ENCODE peak calls at places on chromosomes 12 and 14, in ten cellular contexts. G is CD4-positive, alpha-beta T cell; B is GM12878; Z is RWPE1; I is IMR-90; P is WTC11; T is lung; A is nephron progenitor cell; U is GM10248; H is OCI-LY7. Q is an unnamed sample.

GRCh38 chr12:56082967-56083366 is 3.0 kb downstream of the ERBB3 start:
- DNase-seq in H (no peak), B (no peak), G (no peak), Z (no peak), A (no peak), U (no peak), P (no peak), I (no peak), T (no peak), Q (no peak)

GRCh38 chr14:49966971-49967630 is 74.2 kb downstream of the ARF6 start:
- DNase-seq in B (no peak), G (no peak), P (no peak), T (no peak), A (no peak), U (no peak), I (peak), H (no peak), Z (no peak), Q (no peak)

GRCh38 chr14:54440454-54440853 is 720 bp downstream of the CNIH1 start:
- DNase-seq in Z (no peak), I (peak), A (no peak), H (peak), T (no peak), G (no peak), P (no peak), B (no peak), U (no peak), Q (no peak)

GRCh38 chr12:102439391-102440108 is 40.8 kb downstream of the IGF1 start:
- DNase-seq in P (no peak), G (no peak), B (no peak), Z (no peak), T (no peak), H (no peak), U (no peak), I (peak), A (no peak), Q (no peak)

GRCh38 chr12:126389961-126390360 is 1324.7 kb downstream of the AACS start:
- DNase-seq in U (no peak), P (no peak), T (no peak), G (no peak), A (no peak), H (no peak), I (no peak), Z (no peak), B (no peak), Q (no peak)

GRCh38 chr12:64147011-64147671 is 75.0 kb downstream of the KICS2 start:
- DNase-seq in B (no peak), G (no peak), I (no peak), H (no peak), P (no peak), A (peak), T (no peak), U (no peak), Z (no peak), Q (no peak)

GRCh38 chr14:93114713-93115068 is 1.0 kb downstream of the ITPK1 start:
- DNase-seq in T (no peak), I (no peak), A (peak), H (peak), B (no peak), G (no peak), Z (no peak), P (peak), U (no peak), Q (no peak)

GRCh38 chr12:11987906-11988305 is 82.8 kb upstream of the BCL2L14 start:
- DNase-seq in U (no peak), A (no peak), Z (no peak), P (no peak), G (no peak), B (no peak), T (no peak), H (no peak), I (no peak), Q (no peak)

GRCh38 chr12:38417101-38417500 is 100.5 kb downstream of the ALG10B start:
- DNase-seq in G (no peak), P (no peak), A (no peak), U (no peak), T (no peak), H (no peak), Z (no peak), B (no peak), I (no peak), Q (no peak)

GRCh38 chr14:72736348-72736747 is 157.6 kb downstream of the DPF3 start:
- DNase-seq in T (no peak), Z (peak), A (no peak), I (peak), P (no peak), G (no peak), H (no peak), B (no peak), U (no peak), Q (peak)

GRCh38 chr12:88994537-88994936 is 357.8 kb downstream of the DUSP6 start:
- DNase-seq in B (no peak), P (no peak), U (no peak), Z (no peak), T (no peak), A (no peak), H (no peak), G (no peak), I (peak), Q (no peak)

GRCh38 chr14:68476965-68477455 is 315.9 kb downstream of the ZFP36L1 start:
- DNase-seq in H (peak), U (no peak), B (no peak), T (no peak), A (no peak), Z (no peak), I (no peak), P (no peak), G (no peak), Q (no peak)

GRCh38 chr14:61866932-61867920 is 105.0 kb downstream of the SNAPC1 start:
- DNase-seq in P (no peak), U (peak), I (peak), T (no peak), A (no peak), Z (no peak), G (no peak), H (no peak), B (peak), Q (no peak)

GRCh38 chr14:90416649-90417237 is 19.9 kb downstream of the CALM1 start:
- DNase-seq in Z (no peak), B (no peak), G (no peak), I (no peak), P (no peak), H (no peak), U (no peak), A (no peak), T (no peak), Q (no peak)

GRCh38 chr12:19065223-19065622 is 64.3 kb upstream of the PLEKHA5 start:
- DNase-seq in G (no peak), H (no peak), A (no peak), B (no peak), U (no peak), Z (no peak), P (no peak), T (no peak), I (no peak), Q (no peak)

GRCh38 chr12:11855993-11856374 is 206.5 kb downstream of the ETV6 start:
- DNase-seq in G (no peak), P (no peak), B (no peak), U (peak), I (no peak), H (no peak), A (no peak), T (no peak), Z (no peak), Q (no peak)

GRCh38 chr14:100067971-100068959 is 3.0 kb downstream of the EVL start:
- DNase-seq in B (peak), I (peak), T (peak), G (peak), A (no peak), Z (peak), U (peak), H (peak), P (no peak), Q (no peak)

GRCh38 chr14:50471838-50472465 is 60.4 kb downstream of the MAP4K5 start:
- DNase-seq in P (no peak), T (no peak), Z (no peak), H (no peak), I (no peak), B (no peak), U (no peak), A (no peak), G (no peak), Q (no peak)

GRCh38 chr12:124646385-124647230 is 79.2 kb upstream of the NCOR2 start:
- DNase-seq in I (no peak), B (peak), A (no peak), Z (no peak), H (no peak), U (peak), T (no peak), P (no peak), G (no peak), Q (no peak)

GRCh38 chr12:57833672-57834071 is 12.9 kb downstream of the CTDSP2 start:
- DNase-seq in U (no peak), A (no peak), B (no peak), T (no peak), Z (no peak), H (no peak), G (no peak), P (no peak), I (no peak), Q (no peak)

GRCh38 chr14:75144944-75145343 is 18.1 kb upstream of the NEK9 start:
- DNase-seq in I (no peak), A (no peak), T (peak), H (no peak), U (no peak), G (no peak), P (no peak), Z (no peak), B (no peak), Q (no peak)

GRCh38 chr12:67909091-67909531 is 80.1 kb upstream of the IFNG-AS1 start:
- DNase-seq in Z (peak), I (peak), U (no peak), H (no peak), P (no peak), B (no peak), G (no peak), A (no peak), T (no peak), Q (peak)

GRCh38 chr12:62933871-62934798 is 815 bp downstream of the PPM1H start:
- DNase-seq in G (no peak), A (peak), Z (peak), B (no peak), I (peak), T (peak), H (peak), U (peak), P (peak), Q (peak)

DNA sequence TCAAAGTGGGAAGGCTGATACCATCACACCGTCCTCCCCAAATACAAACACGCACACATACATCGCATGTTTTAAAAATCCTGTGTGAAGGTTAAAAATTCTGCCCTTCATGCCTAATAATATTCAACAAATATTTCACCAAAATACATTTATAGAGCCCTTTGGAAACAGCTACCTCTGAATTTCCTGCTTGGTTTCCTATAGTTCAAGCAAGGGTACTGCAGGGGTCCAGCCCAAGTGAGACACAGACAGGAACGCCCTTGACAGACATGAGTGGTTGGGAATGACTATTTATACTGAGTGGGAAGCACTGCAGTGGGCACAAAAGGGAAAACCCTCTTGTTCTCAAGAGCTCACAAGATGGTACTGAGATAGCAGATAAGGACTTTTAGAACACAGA is 51.0 kb downstream of the ST8SIA1 start:
- DNase-seq in P (no peak), Z (no peak), G (no peak), B (no peak), T (no peak), A (no peak), H (no peak), U (no peak), I (no peak), Q (no peak)
- TF ChIP-seq CTCF in P (no peak), Z (no peak), G (no peak), B (no peak), T (no peak), A (no peak), H (no peak), U (no peak), I (no peak), Q (peak)

GRCh38 chr12:77324416-77324762 is 259.0 kb upstream of the E2F7 start:
- DNase-seq in G (no peak), B (no peak), Z (no peak), P (no peak), I (no peak), H (no peak), T (no peak), U (no peak), A (no peak), Q (no peak)

GRCh38 chr12:77328326-77328725 is 263.0 kb upstream of the E2F7 start:
- DNase-seq in P (no peak), T (no peak), G (no peak), Z (no peak), A (no peak), I (no peak), U (no peak), H (no peak), B (no peak), Q (no peak)

GRCh38 chr12:77323778-77324415 is 258.5 kb upstream of the E2F7 start:
- DNase-seq in G (no peak), U (no peak), Z (no peak), I (no peak), H (no peak), T (no peak), P (no peak), A (no peak), B (no peak), Q (no peak)

GRCh38 chr12:77325505-77325904 is 260.1 kb upstream of the E2F7 start:
- DNase-seq in Z (no peak), A (peak), B (no peak), G (no peak), I (no peak), T (no peak), P (peak), H (no peak), U (peak), Q (no peak)

GRCh38 chr12:77324763-77325468 is 259.5 kb upstream of the E2F7 start:
- DNase-seq in Z (peak), A (peak), P (peak), B (no peak), H (peak), U (peak), T (peak), I (peak), G (no peak), Q (peak)
- TF ChIP-seq CTCF in Z (peak), A (no peak), P (no peak), B (peak), H (peak), U (peak), T (peak), I (peak), G (no peak), Q (peak)

DNA sequence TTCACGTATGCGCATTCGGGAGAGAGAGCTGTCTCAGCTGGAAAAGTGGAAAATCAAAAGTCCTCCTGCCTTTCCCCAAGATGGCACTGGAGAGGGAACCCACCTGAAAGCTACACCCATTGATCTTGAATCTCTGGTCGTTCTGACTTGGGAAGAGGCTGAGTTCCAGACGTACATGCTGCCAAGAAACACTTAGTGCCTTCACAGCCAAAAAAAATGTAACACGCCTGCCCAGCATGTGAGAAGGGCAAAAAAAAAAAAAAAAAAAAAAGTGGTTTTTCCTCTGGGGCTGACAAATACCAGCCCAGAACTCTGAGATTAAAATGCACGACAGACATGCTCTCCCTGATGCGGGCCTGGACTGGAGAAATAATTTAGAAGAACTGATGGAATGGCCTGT is 1159.8 kb downstream of the VRK1 start:
- DNase-seq in G (no peak), T (no peak), P (no peak), U (no peak), A (no peak), Z (no peak), B (no peak), H (no peak), I (no peak), Q (no peak)
- TF ChIP-seq CTCF in G (no peak), T (no peak), P (no peak), U (no peak), A (no peak), Z (no peak), B (no peak), H (no peak), I (no peak), Q (no peak)

DNA sequence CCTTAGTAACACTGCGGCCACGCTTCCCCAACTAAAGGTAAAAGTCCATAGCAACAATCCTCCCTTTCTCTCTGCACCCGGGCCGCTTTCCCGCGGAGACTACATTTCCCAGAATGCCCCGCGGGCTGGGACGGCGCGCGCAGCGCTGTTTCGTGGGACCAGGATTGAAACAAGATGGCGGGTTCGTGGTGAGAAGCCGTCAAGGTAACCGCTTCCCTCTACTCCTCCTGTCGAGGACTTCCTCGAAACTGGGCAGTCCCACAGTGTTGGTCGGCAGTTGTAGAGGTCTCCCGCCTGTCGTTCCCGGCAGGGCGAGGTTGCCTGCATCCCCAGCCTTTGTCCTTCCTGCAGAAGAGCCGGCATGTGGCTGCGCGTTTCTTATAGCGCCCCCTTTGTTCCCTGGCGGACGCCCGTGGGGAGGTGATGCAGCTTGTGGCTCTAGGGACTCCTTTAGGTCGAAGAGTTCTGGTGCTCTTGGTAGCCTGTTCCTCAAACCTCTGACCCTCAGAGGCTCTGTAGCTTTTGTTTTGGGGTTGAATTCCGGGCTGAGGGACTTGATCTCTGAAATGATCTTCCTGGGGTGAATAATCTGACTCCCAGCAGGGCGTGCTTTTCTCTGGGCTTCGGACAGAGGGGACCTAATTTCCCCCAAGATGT is at the start of gene MRPL42:
- DNase-seq in H (peak), P (peak), A (peak), T (peak), I (peak), G (peak), Z (peak), B (peak), U (peak), Q (peak)
- TF ChIP-seq CTCF in H (peak), P (no peak), A (peak), T (peak), I (peak), G (peak), Z (peak), B (peak), U (peak), Q (peak)

DNA sequence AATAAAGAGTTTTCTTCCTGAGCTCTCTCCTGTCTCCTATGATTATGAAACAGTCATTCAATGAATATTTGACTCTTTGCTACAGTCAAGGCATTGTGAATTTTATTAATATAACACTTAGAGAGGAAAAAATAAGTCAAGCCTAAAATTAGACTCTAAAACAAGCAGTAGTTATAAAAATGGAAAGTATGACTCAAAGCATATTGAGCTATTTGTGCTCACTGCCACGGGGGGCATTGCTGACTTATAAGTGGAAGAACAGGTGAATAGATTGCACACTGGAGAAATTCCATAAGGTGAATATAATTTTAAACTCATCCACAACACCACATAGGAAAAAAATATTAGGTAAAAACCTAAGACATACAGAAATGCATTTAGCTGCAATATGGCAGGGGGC is 87.7 kb upstream of the CCDC196 start:
- DNase-seq in A (no peak), U (no peak), P (no peak), G (no peak), I (no peak), B (no peak), H (no peak), T (no peak), Z (no peak), Q (no peak)
- TF ChIP-seq CTCF in A (no peak), U (no peak), P (no peak), G (no peak), I (no peak), B (no peak), H (no peak), T (no peak), Z (no peak), Q (no peak)

GRCh38 chr12:118053071-118053985 is 7.7 kb downstream of the WSB2 start:
- DNase-seq in I (peak), B (no peak), U (no peak), A (no peak), Z (no peak), H (no peak), G (no peak), P (no peak), T (no peak), Q (no peak)

GRCh38 chr12:118058881-118059644 is 1.9 kb downstream of the WSB2 start:
- DNase-seq in G (no peak), P (no peak), Z (no peak), B (no peak), A (no peak), T (no peak), I (peak), U (no peak), H (no peak), Q (peak)

GRCh38 chr12:118055144-118055557 is 5.8 kb downstream of the WSB2 start:
- DNase-seq in I (peak), A (peak), Z (no peak), G (peak), B (no peak), H (peak), U (peak), P (peak), T (peak), Q (no peak)

GRCh38 chr12:118058227-118058626 is 2.8 kb downstream of the WSB2 start:
- DNase-seq in B (no peak), T (no peak), H (no peak), I (no peak), G (no peak), U (no peak), A (no peak), Z (no peak), P (no peak), Q (no peak)

GRCh38 chr12:118055865-118056773 is 4.9 kb downstream of the WSB2 start:
- DNase-seq in P (no peak), U (no peak), Z (no peak), I (peak), A (no peak), T (no peak), G (no peak), B (no peak), H (no peak), Q (no peak)
- TF ChIP-seq CTCF in P (no peak), U (no peak), Z (no peak), I (no peak), A (no peak), T (no peak), G (no peak), B (no peak), H (no peak), Q (no peak)